ENCODE peak calls at places on chromosomes 7 and 10, in eight cellular contexts. L is neural progenitor cell, C is stomach, M is sigmoid colon, A is adrenal gland, Z is lower leg skin, S is foreskin fibroblast, N is fibroblast of pulmonary artery. I is an unnamed sample.
A peak's percentile ranks its signal among the peaks of the same experiment; 100 is the strongest.

GRCh38 chr10:93383562-93383981 is 98.6 kb downstream of the MYOF start:
- DNase-seq in L (no peak), C (no peak), M (no peak), A (no peak), Z (no peak), S (peak; percentile 83), N (peak; percentile 77), I (peak; percentile 82)

GRCh38 chr10:98030093-98030821 is at the start of gene CRTAC1:
- DNase-seq in L (peak; percentile 97), C (peak; percentile 29), M (peak; percentile 83), A (no peak), Z (peak; percentile 24), S (peak; percentile 49), N (peak; percentile 10), I (no peak)

GRCh38 chr10:3563298-3563697 is 221.7 kb downstream of the KLF6 start:
- DNase-seq in L (no peak), C (no peak), M (no peak), A (no peak), Z (no peak), S (no peak), N (no peak), I (no peak)

GRCh38 chr7:29115130-29115529 is 31.2 kb downstream of the CPVL start:
- DNase-seq in L (no peak), C (no peak), M (no peak), A (no peak), Z (no peak), S (no peak), N (no peak), I (no peak)

GRCh38 chr10:99292159-99292558 is 37.0 kb upstream of the CNNM1 start:
- DNase-seq in L (no peak), C (no peak), M (no peak), A (no peak), Z (no peak), S (peak; percentile 89), N (peak; percentile 8), I (peak; percentile 12)

GRCh38 chr10:56622335-56622973 is 261.4 kb upstream of the ZWINT start:
- DNase-seq in L (no peak), C (no peak), M (no peak), A (no peak), Z (no peak), S (no peak), N (peak; percentile 1), I (no peak)

GRCh38 chr7:92806496-92806895 is 29.9 kb downstream of the CDK6 start:
- DNase-seq in L (no peak), C (no peak), M (no peak), A (no peak), Z (no peak), S (no peak), N (no peak), I (no peak)

GRCh38 chr7:70614237-70614984 is 517.5 kb upstream of the GALNT17 start:
- DNase-seq in L (peak; percentile 81), C (peak; percentile 87), M (peak; percentile 87), A (peak; percentile 27), Z (peak; percentile 61), S (peak; percentile 36), N (peak; percentile 46), I (peak; percentile 75)

GRCh38 chr10:7345717-7346116 is 65.1 kb downstream of the SFMBT2 start:
- DNase-seq in L (no peak), C (no peak), M (no peak), A (no peak), Z (no peak), S (no peak), N (no peak), I (no peak)

GRCh38 chr7:30682131-30683083 is at the start of gene CRHR2:
- DNase-seq in L (peak; percentile 78), C (no peak), M (no peak), A (no peak), Z (no peak), S (no peak), N (no peak), I (no peak)

GRCh38 chr10:86402283-86402931 is 35.8 kb upstream of the GRID1 start:
- DNase-seq in L (peak; percentile 14), C (no peak), M (no peak), A (no peak), Z (no peak), S (peak; percentile 41), N (no peak), I (no peak)

GRCh38 chr7:42253316-42253715 is 16.3 kb upstream of the GLI3 start:
- DNase-seq in L (no peak), C (no peak), M (no peak), A (no peak), Z (no peak), S (peak; percentile 82), N (no peak), I (no peak)

GRCh38 chr7:150986099-150986512 is 4.7 kb upstream of the NOS3 start:
- DNase-seq in L (peak; percentile 85), C (peak; percentile 58), M (no peak), A (peak; percentile 39), Z (no peak), S (peak; percentile 78), N (peak; percentile 58), I (peak; percentile 59)

GRCh38 chr7:101631224-101631714 is 2.2 kb upstream of the MYL10 start:
- DNase-seq in L (no peak), C (no peak), M (no peak), A (no peak), Z (no peak), S (no peak), N (no peak), I (peak; percentile 30)

GRCh38 chr7:107180378-107180777 is 11.6 kb downstream of the HBP1 start:
- DNase-seq in L (no peak), C (peak; percentile 50), M (no peak), A (peak; percentile 51), Z (no peak), S (peak; percentile 78), N (peak; percentile 95), I (peak; percentile 93)

GRCh38 chr7:130943336-130943901 is 209.4 kb upstream of the KLF14 start:
- DNase-seq in L (no peak), C (no peak), M (no peak), A (no peak), Z (no peak), S (peak; percentile 70), N (peak; percentile 87), I (peak; percentile 76)

DNA sequence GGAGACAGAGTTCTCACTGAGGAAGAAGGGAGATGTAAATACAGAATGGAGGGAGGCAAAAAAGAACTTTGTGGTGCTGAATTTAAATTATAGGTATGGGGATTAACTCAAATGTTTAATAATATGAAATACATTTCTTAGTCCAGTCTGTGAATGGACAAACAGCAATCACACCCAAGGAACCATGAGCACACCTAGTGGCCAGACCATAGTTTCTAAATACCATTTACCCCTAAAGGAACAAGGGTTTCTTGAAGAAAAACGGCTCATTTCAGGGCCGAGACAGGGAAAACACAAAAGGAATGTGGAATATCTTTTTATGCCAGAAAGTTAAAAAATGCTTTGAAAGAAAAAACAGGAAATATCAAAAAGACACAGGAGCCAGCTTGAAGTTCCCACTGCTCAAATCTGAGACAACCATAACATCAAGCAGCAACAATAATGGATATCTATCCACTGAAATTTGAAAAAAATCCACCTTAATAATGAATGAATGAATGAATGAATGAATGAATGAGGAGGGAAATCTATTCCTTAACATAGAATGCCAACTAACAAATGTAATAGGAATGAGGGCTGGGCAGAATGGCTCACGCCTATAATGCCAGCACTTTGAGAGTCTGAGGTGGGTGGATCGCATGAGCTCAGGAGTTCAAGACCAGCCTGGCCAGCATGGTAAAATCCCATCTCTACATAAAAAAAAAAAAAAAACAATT is 8.6 kb downstream of the IPMK start:
- DNase-seq in L (no peak), C (no peak), M (no peak), A (no peak), Z (no peak), S (no peak), N (no peak), I (no peak)
- TF ChIP-seq CTCF in L (no peak), C (no peak), M (no peak), A (no peak), Z (no peak), S (no peak), N (peak; percentile 23), I (peak; percentile 12)

DNA sequence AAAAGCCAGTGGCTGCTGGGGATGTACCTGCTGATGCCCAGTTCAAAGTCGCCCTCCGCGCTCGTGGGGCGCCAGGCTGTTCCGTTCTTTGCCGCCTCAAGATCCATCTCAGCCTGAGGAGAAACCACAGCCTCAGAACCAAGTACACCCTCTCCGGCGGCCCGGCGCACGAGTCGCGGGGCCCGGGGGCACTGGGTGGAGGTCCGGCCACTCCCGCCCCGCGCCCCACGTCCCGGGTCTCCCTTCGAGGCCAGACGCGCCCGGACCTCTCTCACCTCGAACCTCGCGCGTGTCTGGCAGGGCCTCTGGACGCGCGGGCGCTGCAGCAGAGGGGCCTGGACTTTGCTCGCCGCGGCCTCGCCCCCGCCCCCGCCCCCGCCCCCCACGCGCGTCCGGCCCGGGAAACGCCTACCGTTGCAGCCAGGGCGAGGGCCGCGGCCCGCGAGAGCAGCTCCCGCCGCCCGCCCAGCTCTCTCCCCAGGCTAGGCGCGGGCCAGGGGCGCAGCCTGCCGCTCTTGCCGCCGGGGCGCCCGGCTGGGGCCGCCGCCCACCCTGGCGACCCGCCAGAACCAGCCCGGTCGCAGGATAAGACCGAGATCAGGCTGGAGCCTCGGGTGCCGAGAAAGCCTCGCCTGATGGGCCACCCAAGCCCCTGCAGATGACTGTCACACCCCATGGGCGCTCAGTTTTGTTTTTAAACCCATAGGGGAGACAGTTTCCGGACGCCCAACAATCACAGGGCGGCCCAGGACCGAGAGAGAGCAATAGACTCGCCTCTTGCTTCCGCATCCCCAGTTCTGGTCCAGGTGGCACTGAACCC is at the start of gene ABCB4:
- DNase-seq in L (peak; percentile 51), C (no peak), M (no peak), A (peak; percentile 23), Z (no peak), S (peak; percentile 28), N (no peak), I (no peak)
- H3K4me3 ChIP-seq in L (peak within 1 kb of the TSS; percentile 56), C (peak within 1 kb of the TSS; percentile 52), M (peak within 1 kb of the TSS; percentile 59), A (peak within 1 kb of the TSS; percentile 2), Z (peak within 1 kb of the TSS; percentile 22), S (peak within 1 kb of the TSS; percentile 52), N (peak within 1 kb of the TSS; percentile 17), I (peak within 1 kb of the TSS; percentile 6)

DNA sequence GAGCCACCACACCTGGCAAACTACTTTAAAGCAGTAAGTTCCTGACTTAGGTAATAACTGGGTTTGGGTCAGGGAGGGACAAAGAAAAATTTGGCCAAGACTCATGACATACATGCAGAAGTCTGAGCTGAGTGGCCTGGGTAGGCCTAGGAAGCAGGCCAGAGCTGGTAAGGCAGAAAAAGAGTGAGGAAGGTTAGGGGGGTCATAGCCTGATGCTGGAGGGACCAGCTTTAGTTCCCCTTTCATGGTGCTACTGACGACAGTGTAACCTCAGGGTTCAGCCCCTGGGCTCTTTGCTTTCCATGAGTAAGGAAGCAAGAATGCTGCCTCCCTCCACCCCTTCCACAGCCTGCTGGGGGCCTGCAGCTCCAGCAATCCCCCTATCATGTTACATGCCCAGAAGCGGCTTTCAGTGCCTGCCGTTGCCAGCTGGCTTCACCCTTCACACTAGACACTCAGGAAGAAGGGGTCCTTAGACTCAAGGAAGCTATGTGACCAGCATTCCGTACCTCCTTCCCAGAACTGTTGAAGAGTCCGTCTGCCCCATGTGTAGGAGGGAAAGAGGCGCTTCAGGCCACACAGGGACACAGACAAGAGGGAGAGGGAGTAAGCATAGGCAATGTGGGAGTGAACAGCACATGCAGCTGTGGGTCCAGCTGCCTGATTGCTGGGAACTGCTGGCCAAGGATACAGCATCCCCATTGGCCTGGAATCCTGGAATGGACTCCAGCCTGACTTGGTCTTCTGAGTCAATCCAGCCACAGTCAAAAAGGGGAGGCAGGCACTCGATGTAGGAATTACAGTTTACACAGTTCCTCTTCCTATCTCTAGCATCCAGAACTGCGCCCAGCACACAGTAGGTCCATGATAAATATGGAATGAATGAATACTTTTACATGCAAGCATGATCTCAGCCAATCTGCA is 4.1 kb upstream of the PLAU start:
- DNase-seq in L (peak; percentile 81), C (no peak), M (peak; percentile 91), A (peak; percentile 73), Z (no peak), S (peak; percentile 99), N (peak; percentile 99), I (peak; percentile 98)
- TF ChIP-seq CTCF in L (no peak), C (no peak), M (no peak), A (no peak), Z (no peak), S (no peak), N (no peak), I (no peak)

GRCh38 chr7:921581-922333 is 32.7 kb downstream of the ADAP1 start:
- DNase-seq in L (no peak), C (peak; percentile 24), M (peak; percentile 66), A (peak; percentile 12), Z (no peak), S (no peak), N (no peak), I (no peak)
- H3K4me3 ChIP-seq in L (no peak overlapping the region), C (no peak overlapping the region), M (no peak overlapping the region), A (no peak overlapping the region), Z (no peak overlapping the region), S (no peak overlapping the region), N (no peak overlapping the region), I (no peak overlapping the region)